ENCODE peak calls at places on chromosomes 16 and 17, in eight cellular contexts. N is brain microvascular endothelial cell, M is neural progenitor cell, I is omental fat pad, U is A673, X is right lobe of liver, R is H9, B is progenitor cell of endocrine pancreas. V is an unnamed sample.

GRCh38 chr17:15490634-15491261 is 23.3 kb upstream of the CDRT4 start:
- DNase-seq in N (peak; percentile 73), M (peak; percentile 59), I (no peak), U (peak; percentile 46), X (no peak), R (peak; percentile 94), B (no peak), V (peak; percentile 89)

GRCh38 chr16:56279914-56280313 is 88.6 kb downstream of the GNAO1 start:
- DNase-seq in N (no peak), M (no peak), I (no peak), U (no peak), X (no peak), R (no peak), B (no peak), V (no peak)

GRCh38 chr17:13753151-13753550 is 151.4 kb upstream of the HS3ST3A1 start:
- DNase-seq in N (no peak), M (no peak), I (no peak), U (no peak), X (no peak), R (no peak), B (no peak), V (no peak)

GRCh38 chr17:4492762-4493561 is 5.7 kb upstream of the SPNS2 start:
- DNase-seq in N (no peak), M (peak; percentile 90), I (no peak), U (peak; percentile 54), X (no peak), R (peak; percentile 95), B (peak; percentile 83), V (peak; percentile 54)

GRCh38 chr17:79325707-79326106 is 251.1 kb downstream of the ENGASE start:
- DNase-seq in N (peak; percentile 3), M (peak; percentile 82), I (no peak), U (peak; percentile 40), X (no peak), R (peak; percentile 66), B (peak; percentile 56), V (peak; percentile 45)

GRCh38 chr16:57723170-57723569 is 12.4 kb upstream of the KATNB1 start:
- DNase-seq in N (no peak), M (peak; percentile 44), I (no peak), U (no peak), X (no peak), R (peak; percentile 73), B (no peak), V (no peak)

GRCh38 chr16:28563218-28563617 is 9.5 kb downstream of the SGF29 start:
- DNase-seq in N (no peak), M (no peak), I (no peak), U (no peak), X (no peak), R (no peak), B (no peak), V (no peak)

GRCh38 chr17:83173997-83174858 is 94.8 kb downstream of the METRNL start:
- DNase-seq in N (no peak), M (peak; percentile 62), I (no peak), U (no peak), X (peak; percentile 58), R (peak; percentile 29), B (no peak), V (no peak)

GRCh38 chr16:73616186-73616585 is 568.3 kb upstream of the ZFHX3 start:
- DNase-seq in N (no peak), M (peak; percentile 43), I (no peak), U (no peak), X (no peak), R (no peak), B (no peak), V (no peak)

GRCh38 chr16:50606431-50607050 is 58.3 kb downstream of the NKD1 start:
- DNase-seq in N (no peak), M (peak; percentile 29), I (no peak), U (no peak), X (no peak), R (no peak), B (no peak), V (no peak)

GRCh38 chr16:68069511-68070248 is 15.5 kb upstream of the NFATC3 start:
- DNase-seq in N (no peak), M (no peak), I (no peak), U (no peak), X (peak; percentile 64), R (no peak), B (no peak), V (no peak)

GRCh38 chr16:72404299-72404698 is 232.3 kb upstream of the PMFBP1 start:
- DNase-seq in N (no peak), M (no peak), I (no peak), U (no peak), X (no peak), R (no peak), B (no peak), V (peak; percentile 67)

GRCh38 chr16:31267332-31268032 is 7.7 kb downstream of the ITGAM start:
- DNase-seq in N (no peak), M (no peak), I (no peak), U (no peak), X (no peak), R (peak; percentile 22), B (no peak), V (no peak)

GRCh38 chr16:81600275-81600674 is 155.7 kb downstream of the CMIP start:
- DNase-seq in N (peak; percentile 82), M (peak; percentile 35), I (no peak), U (peak; percentile 60), X (no peak), R (no peak), B (no peak), V (peak; percentile 70)

GRCh38 chr16:65010136-65010535 is 111.7 kb downstream of the CDH11 start:
- DNase-seq in N (no peak), M (no peak), I (no peak), U (peak; percentile 43), X (no peak), R (no peak), B (no peak), V (no peak)

GRCh38 chr16:4913130-4913773 is 23.7 kb downstream of the PPL start:
- DNase-seq in N (no peak), M (peak; percentile 34), I (no peak), U (no peak), X (no peak), R (no peak), B (no peak), V (no peak)

GRCh38 chr16:4910828-4911227 is 26.1 kb downstream of the PPL start:
- DNase-seq in N (no peak), M (no peak), I (no peak), U (no peak), X (no peak), R (no peak), B (no peak), V (no peak)

GRCh38 chr16:4908854-4909401 is 28.0 kb downstream of the PPL start:
- DNase-seq in N (no peak), M (no peak), I (no peak), U (no peak), X (no peak), R (no peak), B (no peak), V (no peak)

GRCh38 chr16:4911831-4912422 is 25.0 kb downstream of the PPL start:
- DNase-seq in N (peak; percentile 16), M (no peak), I (no peak), U (no peak), X (no peak), R (no peak), B (no peak), V (peak; percentile 14)

GRCh38 chr16:4909825-4910224 is 27.1 kb downstream of the PPL start:
- DNase-seq in N (no peak), M (no peak), I (no peak), U (no peak), X (no peak), R (no peak), B (no peak), V (no peak)
- TF ChIP-seq CTCF in N (peak; percentile 17), M (no peak), I (no peak), U (peak; percentile 19), X (no peak), R (no peak), B (no peak), V (no peak)

DNA sequence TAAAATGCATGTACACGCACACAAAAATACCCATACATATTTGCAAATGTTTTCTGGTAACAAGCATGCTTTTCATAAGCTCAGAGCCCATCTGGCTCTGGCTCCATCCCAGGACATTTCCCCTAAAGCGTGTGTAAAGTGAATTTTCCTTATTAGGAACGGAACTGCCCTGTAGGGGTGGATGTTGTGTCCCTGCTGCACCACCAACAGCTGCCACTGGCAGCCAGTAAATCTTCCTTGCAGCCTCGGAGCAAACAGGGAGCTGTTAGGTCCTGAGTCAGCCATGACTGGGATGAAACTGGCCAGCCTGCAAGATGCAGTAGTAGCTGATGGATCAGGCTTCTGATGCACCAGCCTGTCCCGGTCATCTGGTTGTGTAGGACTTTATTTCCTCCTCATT is 393.6 kb downstream of the UTP18 start:
- DNase-seq in N (no peak), M (peak; percentile 56), I (no peak), U (peak; percentile 4), X (no peak), R (peak; percentile 67), B (no peak), V (no peak)
- TF ChIP-seq CTCF in N (no peak), M (peak; percentile 13), I (no peak), U (no peak), X (no peak), R (peak; percentile 38), B (no peak), V (no peak)

DNA sequence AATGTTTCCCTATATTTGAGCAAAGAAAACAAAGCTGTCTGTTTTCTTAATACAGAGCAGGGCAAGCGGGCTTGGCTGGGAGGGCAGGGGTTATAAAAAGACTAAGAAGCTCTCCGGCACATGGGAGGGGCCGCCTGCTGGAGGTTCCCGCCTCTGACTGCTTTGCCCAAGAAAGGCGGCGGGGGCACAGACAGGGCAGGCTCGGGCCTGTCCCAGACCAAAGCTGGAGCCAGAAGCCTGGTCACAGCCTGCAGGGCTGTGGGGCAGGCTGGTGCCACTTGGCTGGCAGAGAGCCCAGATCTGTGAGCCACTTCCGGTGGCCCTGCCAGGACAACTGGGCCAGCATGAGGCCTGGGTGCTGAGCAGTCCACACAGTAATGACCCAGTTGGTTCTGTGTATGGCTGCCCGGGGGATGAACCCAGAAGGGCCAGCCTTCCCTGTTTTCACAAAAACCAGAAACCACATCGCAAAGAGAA is 89.4 kb downstream of the LITAF start:
- DNase-seq in N (peak; percentile 58), M (peak; percentile 66), I (peak; percentile 37), U (peak; percentile 43), X (peak; percentile 95), R (peak; percentile 75), B (no peak), V (peak; percentile 71)
- TF ChIP-seq CTCF in N (peak; percentile 29), M (no peak), I (no peak), U (no peak), X (peak; percentile 16), R (peak; percentile 17), B (no peak), V (no peak)

GRCh38 chr16:48114410-48114809 is 41.4 kb downstream of the ABCC12 start:
- DNase-seq in N (no peak), M (no peak), I (no peak), U (no peak), X (no peak), R (no peak), B (no peak), V (no peak)

GRCh38 chr16:48115299-48115698 is 40.5 kb downstream of the ABCC12 start:
- DNase-seq in N (no peak), M (no peak), I (no peak), U (no peak), X (no peak), R (no peak), B (no peak), V (no peak)

GRCh38 chr16:48118841-48119240 is 37.0 kb downstream of the ABCC12 start:
- DNase-seq in N (no peak), M (no peak), I (no peak), U (no peak), X (no peak), R (no peak), B (no peak), V (no peak)

GRCh38 chr16:48121276-48121675 is 34.5 kb downstream of the ABCC12 start:
- DNase-seq in N (no peak), M (no peak), I (no peak), U (no peak), X (no peak), R (no peak), B (no peak), V (peak; percentile 28)

GRCh38 chr16:48117217-48118105 is 38.3 kb downstream of the ABCC12 start:
- DNase-seq in N (peak; percentile 36), M (peak; percentile 89), I (no peak), U (peak; percentile 83), X (no peak), R (peak; percentile 89), B (peak; percentile 85), V (no peak)
- TF ChIP-seq CTCF in N (peak; percentile 94), M (peak; percentile 99), I (no peak), U (peak; percentile 93), X (peak; percentile 27), R (peak; percentile 99), B (peak; percentile 99), V (peak; percentile 78)